ENCODE peak calls at places on chromosome 15, in five cellular contexts. J, H, P, R and D are unnamed samples.

GRCh38 chr15:93047621-93048425 is 41.2 kb downstream of the RGMA start:
- DNase-seq in J (no peak), R (no peak), P (no peak), H (no peak), D (no peak)

GRCh38 chr15:31372635-31373091 is 46.0 kb downstream of the KLF13 start:
- DNase-seq in R (no peak), J (no peak), P (peak; percentile 92), H (peak; percentile 89), D (no peak)

GRCh38 chr15:82140859-82141258 is 95.0 kb upstream of the MEX3B start:
- DNase-seq in R (no peak), H (no peak), J (no peak), P (no peak), D (no peak)

GRCh38 chr15:73637527-73637926 is 4.3 kb upstream of the NPTN start:
- DNase-seq in J (no peak), H (peak; percentile 60), R (no peak), P (no peak), D (no peak)

GRCh38 chr15:98433302-98433701 is 215.0 kb upstream of the IGF1R start:
- DNase-seq in H (peak; percentile 60), P (no peak), R (no peak), J (peak; percentile 44), D (no peak)

GRCh38 chr15:33638439-33638838 is 327.7 kb downstream of the RYR3 start:
- DNase-seq in H (no peak), P (no peak), J (no peak), R (no peak), D (no peak)

GRCh38 chr15:82114660-82115059 is 68.8 kb upstream of the MEX3B start:
- DNase-seq in P (no peak), H (no peak), J (no peak), R (no peak), D (no peak)

GRCh38 chr15:43274136-43274535 is 7.4 kb upstream of the TGM5 start:
- DNase-seq in P (peak; percentile 96), J (no peak), H (peak; percentile 5), R (no peak), D (no peak)

GRCh38 chr15:52730594-52730993 is 51.4 kb upstream of the ATOSA start:
- DNase-seq in R (no peak), J (no peak), P (no peak), H (no peak), D (no peak)

GRCh38 chr15:40739042-40739441 is 16.0 kb downstream of the RMDN3 start:
- DNase-seq in H (no peak), J (no peak), R (no peak), P (no peak), D (no peak)

DNA sequence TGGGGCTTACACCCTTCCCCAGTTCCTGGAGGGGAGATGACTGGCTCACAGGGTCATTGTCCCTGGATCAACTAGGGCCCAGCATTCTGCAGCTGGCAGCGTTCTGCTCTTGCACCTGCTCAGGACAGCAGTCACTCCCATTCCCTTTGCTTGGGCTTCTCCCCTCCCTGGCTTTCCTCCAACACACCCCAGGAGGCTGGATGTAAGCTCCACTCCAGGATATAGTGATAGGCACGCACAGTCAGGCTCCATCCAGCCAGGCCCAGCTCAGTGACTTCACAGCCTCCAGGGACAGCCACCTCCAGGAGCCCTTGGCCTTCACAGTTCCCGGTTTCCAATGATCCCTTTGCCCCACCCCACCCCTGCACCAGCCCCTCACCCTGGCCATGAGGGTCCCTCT is 1.9 kb downstream of the SPTBN5 start:
- DNase-seq in P (peak; percentile 46), H (no peak), J (no peak), R (no peak), D (no peak)
- H3K4me3 ChIP-seq in P (no peak overlapping the region), H (no peak overlapping the region), J (no peak overlapping the region), R (no peak overlapping the region), D (no peak overlapping the region)

GRCh38 chr15:69138963-69139362 is 21.5 kb upstream of the GLCE start:
- DNase-seq in J (no peak), P (no peak), H (no peak), R (no peak), D (no peak)
- TF ChIP-seq CTCF in J (no peak), P (no peak), H (no peak), R (no peak), D (no peak)

DNA sequence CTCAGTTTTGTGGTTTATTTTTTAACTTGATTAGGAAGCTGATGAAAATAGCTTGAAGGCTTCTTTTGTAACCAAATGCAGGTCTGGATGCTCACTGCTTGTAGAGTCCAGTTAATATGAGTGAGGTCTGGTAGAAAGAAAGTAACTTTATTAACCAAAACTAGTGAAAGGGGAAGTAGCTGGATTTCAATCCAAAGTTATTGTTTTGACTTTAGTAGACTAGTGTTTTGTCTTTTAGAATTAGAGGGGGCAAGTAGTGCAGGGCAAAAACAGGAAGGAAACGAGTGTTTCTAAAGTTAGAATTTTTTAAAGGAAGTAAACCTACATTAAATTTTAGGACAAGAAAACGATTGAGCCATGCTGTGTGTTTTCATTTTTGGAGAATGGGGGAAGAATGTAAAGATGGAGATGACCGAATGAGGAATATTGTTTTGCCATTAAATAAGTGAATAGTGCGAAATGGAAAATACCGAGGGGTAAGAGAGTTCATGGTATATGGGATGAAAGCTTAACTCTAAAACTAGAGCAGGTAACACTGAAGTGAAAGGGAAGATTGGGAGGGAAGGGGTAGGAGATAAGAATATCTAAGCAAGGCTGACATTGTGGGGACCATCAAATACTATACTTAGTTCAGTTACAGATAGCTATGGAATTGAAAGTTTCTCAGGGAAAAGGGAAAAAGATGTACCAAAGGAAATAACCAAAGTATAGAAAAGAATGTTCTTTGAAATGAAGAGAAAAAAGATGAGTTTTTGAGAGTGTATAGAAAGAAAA is 40.0 kb downstream of the USP3 start:
- DNase-seq in P (no peak), J (no peak), H (no peak), R (no peak), D (no peak)
- H3K4me3 ChIP-seq in P (no peak overlapping the region), J (no peak overlapping the region), H (no peak overlapping the region), R (no peak overlapping the region), D (no peak overlapping the region)

GRCh38 chr15:65869127-65869953 is at the start of gene RAB11A:
- DNase-seq in R (peak; percentile 94), H (peak; percentile 97), J (peak; percentile 89), P (peak; percentile 99), D (peak; percentile 78)
- TF ChIP-seq CTCF in R (no peak), H (peak; percentile 38), J (peak; percentile 35), P (peak; percentile 36), D (peak; percentile 62)

DNA sequence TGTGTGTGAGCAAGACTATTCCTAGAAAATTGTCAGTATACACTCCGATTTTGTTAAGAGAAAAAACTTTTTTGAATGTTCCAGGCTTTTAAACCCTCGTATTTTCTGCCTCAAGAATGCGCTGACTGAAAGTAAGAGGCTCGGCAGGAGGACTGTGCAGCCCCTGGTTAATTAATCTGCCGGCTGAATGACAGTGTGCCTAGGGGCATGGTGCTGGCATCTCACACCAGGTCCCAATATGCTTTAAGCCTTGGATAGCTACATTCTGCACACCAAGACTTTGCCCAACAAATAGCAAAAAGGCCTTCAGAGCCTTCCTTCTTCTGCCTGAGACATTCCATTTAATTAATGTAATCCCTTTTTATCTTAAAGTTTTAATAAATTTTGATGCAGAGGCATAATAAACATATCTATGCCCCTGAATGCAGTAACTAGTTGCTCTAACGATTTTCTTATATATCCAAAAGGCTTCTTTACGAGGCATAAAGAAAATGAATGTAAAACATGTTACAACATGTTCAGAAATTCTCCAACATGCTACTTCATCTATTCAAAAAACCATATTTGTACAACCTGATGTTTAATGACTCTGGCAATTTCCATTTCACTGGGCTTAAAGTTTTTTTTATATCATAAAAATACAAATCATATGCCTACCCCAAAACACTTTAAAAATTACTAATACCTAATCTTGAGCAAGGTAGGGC is 37.9 kb downstream of the DPH6 start:
- DNase-seq in P (no peak), R (no peak), J (no peak), H (no peak), D (no peak)
- H3K4me3 ChIP-seq in P (no peak overlapping the region), R (no peak overlapping the region), J (no peak overlapping the region), H (no peak overlapping the region), D (no peak overlapping the region)